ENCODE peak calls at places on chromosomes 16 and 17, in nine cellular contexts. One of them, this sample, is unnamed. For H3K4me1, the result is how much of the 10 kb centered on the place peaks cover.

GRCh38 chr16:89023151-89023551 is 46.1 kb upstream of the CBFA2T3 start:
- DNase-seq in neuronal stem cell: no peak
- DNase-seq in PC-9: no peak
- DNase-seq in DND-41: no peak
- DNase-seq in IMR-90: no peak
- DNase-seq in HCT116: no peak
- DNase-seq in fibroblast of lung: no peak
- DNase-seq in hepatocyte: no peak
- DNase-seq in OCI-LY7: no peak
- DNase-seq in this sample: no peak

GRCh38 chr17:15885770-15886169 is 59.2 kb upstream of the ADORA2B start:
- DNase-seq in neuronal stem cell: no peak
- DNase-seq in PC-9: no peak
- DNase-seq in DND-41: no peak
- DNase-seq in IMR-90: peak
- DNase-seq in HCT116: no peak
- DNase-seq in fibroblast of lung: peak
- DNase-seq in hepatocyte: no peak
- DNase-seq in OCI-LY7: no peak
- DNase-seq in this sample: no peak

GRCh38 chr16:2942045-2942444 is 22.0 kb upstream of the KREMEN2 start:
- DNase-seq in neuronal stem cell: no peak
- DNase-seq in PC-9: no peak
- DNase-seq in DND-41: no peak
- DNase-seq in IMR-90: no peak
- DNase-seq in HCT116: no peak
- DNase-seq in fibroblast of lung: no peak
- DNase-seq in hepatocyte: no peak
- DNase-seq in OCI-LY7: no peak
- DNase-seq in this sample: no peak

GRCh38 chr16:88703486-88704309 is 2.5 kb downstream of the RNF166 start:
- DNase-seq in neuronal stem cell: no peak
- DNase-seq in PC-9: no peak
- DNase-seq in DND-41: peak
- DNase-seq in IMR-90: no peak
- DNase-seq in HCT116: no peak
- DNase-seq in fibroblast of lung: peak
- DNase-seq in hepatocyte: no peak
- DNase-seq in OCI-LY7: peak
- DNase-seq in this sample: no peak

GRCh38 chr16:894841-895240 is 75.9 kb downstream of the LMF1 start:
- DNase-seq in neuronal stem cell: no peak
- DNase-seq in PC-9: no peak
- DNase-seq in DND-41: no peak
- DNase-seq in IMR-90: no peak
- DNase-seq in HCT116: no peak
- DNase-seq in fibroblast of lung: no peak
- DNase-seq in hepatocyte: no peak
- DNase-seq in OCI-LY7: no peak
- DNase-seq in this sample: no peak

GRCh38 chr16:84986879-84987278 is 24.5 kb downstream of the ZDHHC7 start:
- DNase-seq in neuronal stem cell: no peak
- DNase-seq in PC-9: no peak
- DNase-seq in DND-41: no peak
- DNase-seq in IMR-90: no peak
- DNase-seq in HCT116: no peak
- DNase-seq in fibroblast of lung: no peak
- DNase-seq in hepatocyte: no peak
- DNase-seq in OCI-LY7: no peak
- DNase-seq in this sample: no peak

GRCh38 chr16:89909777-89910716 is 8.6 kb upstream of the MC1R start:
- DNase-seq in neuronal stem cell: peak
- DNase-seq in PC-9: peak
- DNase-seq in DND-41: peak
- DNase-seq in IMR-90: peak
- DNase-seq in HCT116: peak
- DNase-seq in fibroblast of lung: peak
- DNase-seq in hepatocyte: peak
- DNase-seq in OCI-LY7: peak
- DNase-seq in this sample: peak

GRCh38 chr17:10471853-10472252 is 2.5 kb upstream of the MYH4 start:
- DNase-seq in neuronal stem cell: no peak
- DNase-seq in PC-9: no peak
- DNase-seq in DND-41: no peak
- DNase-seq in IMR-90: peak
- DNase-seq in HCT116: no peak
- DNase-seq in fibroblast of lung: no peak
- DNase-seq in hepatocyte: peak
- DNase-seq in OCI-LY7: no peak
- DNase-seq in this sample: no peak

GRCh38 chr17:45857977-45858708 is 13.5 kb downstream of the SPPL2C start:
- DNase-seq in neuronal stem cell: peak
- DNase-seq in PC-9: peak
- DNase-seq in DND-41: peak
- DNase-seq in IMR-90: peak
- DNase-seq in HCT116: no peak
- DNase-seq in fibroblast of lung: peak
- DNase-seq in hepatocyte: peak
- DNase-seq in OCI-LY7: no peak
- DNase-seq in this sample: no peak

GRCh38 chr17:77315551-77316190 is 174.9 kb downstream of the SEC14L1 start:
- DNase-seq in neuronal stem cell: no peak
- DNase-seq in PC-9: no peak
- DNase-seq in DND-41: no peak
- DNase-seq in IMR-90: no peak
- DNase-seq in HCT116: no peak
- DNase-seq in fibroblast of lung: peak
- DNase-seq in hepatocyte: no peak
- DNase-seq in OCI-LY7: peak
- DNase-seq in this sample: no peak

GRCh38 chr17:8152981-8153549 is 861 bp upstream of the PER1 start:
- DNase-seq in neuronal stem cell: no peak
- DNase-seq in PC-9: no peak
- DNase-seq in DND-41: no peak
- DNase-seq in IMR-90: no peak
- DNase-seq in HCT116: no peak
- DNase-seq in fibroblast of lung: no peak
- DNase-seq in hepatocyte: no peak
- DNase-seq in OCI-LY7: no peak
- DNase-seq in this sample: no peak

GRCh38 chr17:161481-161880 is 20.0 kb downstream of the DOC2B start:
- DNase-seq in neuronal stem cell: no peak
- DNase-seq in PC-9: no peak
- DNase-seq in DND-41: no peak
- DNase-seq in IMR-90: no peak
- DNase-seq in HCT116: no peak
- DNase-seq in fibroblast of lung: no peak
- DNase-seq in hepatocyte: no peak
- DNase-seq in OCI-LY7: no peak
- DNase-seq in this sample: no peak

GRCh38 chr16:54431041-54431996 is 144.7 kb upstream of the IRX3 start:
- DNase-seq in neuronal stem cell: no peak
- DNase-seq in PC-9: no peak
- DNase-seq in DND-41: peak
- DNase-seq in IMR-90: no peak
- DNase-seq in HCT116: no peak
- DNase-seq in fibroblast of lung: peak
- DNase-seq in hepatocyte: no peak
- DNase-seq in OCI-LY7: no peak
- DNase-seq in this sample: no peak

GRCh38 chr17:68821860-68822693 is 133.1 kb downstream of the ABCA8 start:
- DNase-seq in neuronal stem cell: no peak
- DNase-seq in PC-9: peak
- DNase-seq in DND-41: no peak
- DNase-seq in IMR-90: peak
- DNase-seq in HCT116: peak
- DNase-seq in fibroblast of lung: peak
- DNase-seq in hepatocyte: peak
- DNase-seq in OCI-LY7: no peak
- DNase-seq in this sample: no peak

GRCh38 chr17:50058296-50058945 is 2.5 kb downstream of the ITGA3 start:
- DNase-seq in neuronal stem cell: no peak
- DNase-seq in PC-9: no peak
- DNase-seq in DND-41: no peak
- DNase-seq in IMR-90: no peak
- DNase-seq in HCT116: no peak
- DNase-seq in fibroblast of lung: no peak
- DNase-seq in hepatocyte: no peak
- DNase-seq in OCI-LY7: no peak
- DNase-seq in this sample: no peak

GRCh38 chr17:50057521-50057991 is 1.6 kb downstream of the ITGA3 start:
- DNase-seq in neuronal stem cell: no peak
- DNase-seq in PC-9: peak
- DNase-seq in DND-41: no peak
- DNase-seq in IMR-90: no peak
- DNase-seq in HCT116: no peak
- DNase-seq in fibroblast of lung: no peak
- DNase-seq in hepatocyte: peak
- DNase-seq in OCI-LY7: no peak
- DNase-seq in this sample: no peak

GRCh38 chr17:50055426-50056216 is at the start of gene ITGA3:
- DNase-seq in neuronal stem cell: peak
- DNase-seq in PC-9: peak
- DNase-seq in DND-41: peak
- DNase-seq in IMR-90: peak
- DNase-seq in HCT116: peak
- DNase-seq in fibroblast of lung: peak
- DNase-seq in hepatocyte: peak
- DNase-seq in OCI-LY7: peak
- DNase-seq in this sample: peak

GRCh38 chr17:50056217-50056960 is 479 bp downstream of the ITGA3 start:
- DNase-seq in neuronal stem cell: peak
- DNase-seq in PC-9: peak
- DNase-seq in DND-41: peak
- DNase-seq in IMR-90: peak
- DNase-seq in HCT116: no peak
- DNase-seq in fibroblast of lung: peak
- DNase-seq in hepatocyte: peak
- DNase-seq in OCI-LY7: peak
- DNase-seq in this sample: peak

DNA sequence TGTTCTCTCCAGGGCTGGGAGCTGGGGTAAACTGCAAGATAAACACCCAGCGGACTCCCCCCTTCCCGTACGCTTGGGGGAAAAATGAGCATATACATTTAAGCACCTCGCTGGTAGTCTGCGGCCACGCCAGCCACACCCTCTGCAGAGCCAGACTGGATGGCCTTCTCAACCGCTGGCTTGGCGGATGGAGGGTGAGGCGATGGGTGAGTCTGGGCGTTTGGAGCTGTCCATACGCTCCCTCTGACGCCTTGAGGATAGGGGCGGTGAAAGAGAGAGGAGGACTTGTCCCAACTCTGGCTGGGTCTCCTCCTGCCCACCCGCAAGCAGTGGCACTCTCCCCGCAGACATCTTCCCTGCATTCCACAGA is 1.0 kb downstream of the ITGA3 start:
- DNase-seq in neuronal stem cell: no peak
- DNase-seq in PC-9: no peak
- DNase-seq in DND-41: no peak
- DNase-seq in IMR-90: peak
- DNase-seq in HCT116: no peak
- DNase-seq in fibroblast of lung: peak
- DNase-seq in hepatocyte: peak
- DNase-seq in OCI-LY7: no peak
- DNase-seq in this sample: no peak
- H3K4me1 ChIP-seq in neuronal stem cell: under half
- H3K4me1 ChIP-seq in PC-9: half or more
- H3K4me1 ChIP-seq in DND-41: under half
- H3K4me1 ChIP-seq in IMR-90: half or more
- H3K4me1 ChIP-seq in HCT116: half or more
- H3K4me1 ChIP-seq in fibroblast of lung: under half
- H3K4me1 ChIP-seq in hepatocyte: half or more
- H3K4me1 ChIP-seq in OCI-LY7: half or more
- H3K4me1 ChIP-seq in this sample: under half

DNA sequence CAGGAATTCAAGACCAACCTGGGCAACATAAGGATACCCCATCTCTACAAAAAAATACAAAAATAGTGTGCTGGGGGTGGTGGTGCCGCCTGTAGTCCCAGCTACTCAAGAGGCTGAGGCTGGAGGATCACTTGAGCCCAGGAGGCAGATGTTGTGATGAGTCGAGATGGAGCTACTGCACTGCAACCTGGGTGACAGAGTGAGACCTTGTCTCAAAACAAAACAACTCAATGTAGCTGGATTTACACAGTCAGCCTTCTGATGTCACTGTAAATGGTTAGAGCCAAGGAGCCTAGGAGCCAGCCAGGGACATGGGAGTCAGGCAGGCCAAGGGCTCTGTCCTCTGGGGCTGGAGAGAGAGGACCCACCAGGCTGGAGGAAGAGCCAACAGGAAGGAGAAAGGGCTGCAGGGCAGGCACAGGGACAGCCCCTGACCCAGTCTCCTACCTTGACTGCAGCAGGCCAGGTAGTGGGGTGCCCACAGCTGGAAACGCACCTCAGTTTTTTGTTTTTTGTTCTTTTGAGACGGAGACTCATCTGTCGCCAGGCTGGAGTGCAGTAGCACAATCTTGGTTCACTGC is 8.4 kb downstream of the CDIPT start:
- DNase-seq in neuronal stem cell: no peak
- DNase-seq in PC-9: no peak
- DNase-seq in DND-41: no peak
- DNase-seq in IMR-90: no peak
- DNase-seq in HCT116: no peak
- DNase-seq in fibroblast of lung: no peak
- DNase-seq in hepatocyte: no peak
- DNase-seq in OCI-LY7: no peak
- DNase-seq in this sample: no peak
- H2AFZ ChIP-seq in neuronal stem cell: no peak
- H2AFZ ChIP-seq in PC-9: no peak
- H2AFZ ChIP-seq in DND-41: no peak
- H2AFZ ChIP-seq in IMR-90: no peak
- H2AFZ ChIP-seq in HCT116: no peak
- H2AFZ ChIP-seq in fibroblast of lung: no peak
- H2AFZ ChIP-seq in hepatocyte: no peak
- H2AFZ ChIP-seq in OCI-LY7: no peak
- H2AFZ ChIP-seq in this sample: no peak

DNA sequence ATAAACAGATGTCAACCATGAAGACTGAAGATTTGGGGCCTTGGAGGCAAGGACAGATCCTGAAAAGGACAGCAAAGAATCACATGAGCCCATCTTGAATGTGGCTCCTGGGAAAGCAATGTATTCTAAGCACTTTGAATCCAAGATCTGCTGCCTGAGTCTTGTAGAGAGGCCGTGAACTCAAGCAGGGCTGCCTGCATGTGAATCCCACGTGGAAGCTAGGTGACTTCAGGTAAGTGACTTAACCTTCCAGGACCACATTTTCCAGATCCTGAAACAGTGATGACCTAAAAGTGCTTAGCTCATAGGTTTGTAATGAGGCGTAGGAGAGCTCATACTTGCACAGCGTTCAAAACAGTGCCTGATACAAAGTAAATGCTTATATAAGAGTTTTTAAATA is 373.0 kb upstream of the SALL1 start:
- DNase-seq in neuronal stem cell: no peak
- DNase-seq in PC-9: no peak
- DNase-seq in DND-41: no peak
- DNase-seq in IMR-90: no peak
- DNase-seq in HCT116: no peak
- DNase-seq in fibroblast of lung: no peak
- DNase-seq in hepatocyte: no peak
- DNase-seq in OCI-LY7: no peak
- DNase-seq in this sample: no peak
- H3K27ac ChIP-seq in neuronal stem cell: peak
- H3K27ac ChIP-seq in PC-9: no peak
- H3K27ac ChIP-seq in DND-41: no peak
- H3K27ac ChIP-seq in IMR-90: no peak
- H3K27ac ChIP-seq in HCT116: no peak
- H3K27ac ChIP-seq in fibroblast of lung: no peak
- H3K27ac ChIP-seq in hepatocyte: no peak
- H3K27ac ChIP-seq in OCI-LY7: no peak
- H3K27ac ChIP-seq in this sample: no peak

GRCh38 chr17:55162556-55162946 is 102.2 kb upstream of the HLF start:
- DNase-seq in neuronal stem cell: no peak
- DNase-seq in PC-9: no peak
- DNase-seq in DND-41: no peak
- DNase-seq in IMR-90: no peak
- DNase-seq in HCT116: no peak
- DNase-seq in fibroblast of lung: no peak
- DNase-seq in hepatocyte: no peak
- DNase-seq in OCI-LY7: no peak
- DNase-seq in this sample: no peak
- H3K4me1 ChIP-seq in neuronal stem cell: under half
- H3K4me1 ChIP-seq in PC-9: under half
- H3K4me1 ChIP-seq in DND-41: under half
- H3K4me1 ChIP-seq in IMR-90: under half
- H3K4me1 ChIP-seq in HCT116: under half
- H3K4me1 ChIP-seq in fibroblast of lung: under half
- H3K4me1 ChIP-seq in hepatocyte: under half
- H3K4me1 ChIP-seq in OCI-LY7: half or more
- H3K4me1 ChIP-seq in this sample: under half

This sample was measured in Karpas-422.